ENCODE peak calls at places on chromosomes 2 and 18, in four cellular contexts. M, N, F and X are unnamed samples.
A peak's percentile ranks its signal among the peaks of the same experiment; 100 is the strongest.

GRCh38 chr2:138827426-138828054 is 47.4 kb upstream of the NXPH2 start:
- DNase-seq in F (peak; percentile 68), N (peak; percentile 83), M (no peak), X (peak; percentile 42)

GRCh38 chr2:139791330-139791729 is 1011.1 kb upstream of the NXPH2 start:
- DNase-seq in N (no peak), F (no peak), M (no peak), X (no peak)

GRCh38 chr2:124112966-124113365 is 87.9 kb downstream of the CNTNAP5 start:
- DNase-seq in M (no peak), F (peak; percentile 5), N (no peak), X (no peak)

GRCh38 chr18:7272268-7273049 is 41.6 kb downstream of the LRRC30 start:
- DNase-seq in N (peak; percentile 77), F (peak; percentile 61), M (peak; percentile 62), X (peak; percentile 67)

GRCh38 chr2:66675596-66675995 is 240.7 kb downstream of the MEIS1 start:
- DNase-seq in M (no peak), N (no peak), F (no peak), X (no peak)

GRCh38 chr18:907171-907879 is 2.7 kb downstream of the ADCYAP1 start:
- DNase-seq in F (no peak), N (peak; percentile 43), M (peak; percentile 70), X (peak; percentile 49)

GRCh38 chr2:159093496-159093895 is 125.1 kb downstream of the TANC1 start:
- DNase-seq in M (no peak), F (peak; percentile 36), N (no peak), X (no peak)

GRCh38 chr18:54734059-54734458 is 94.2 kb upstream of the RAB27B start:
- DNase-seq in F (peak; percentile 96), M (no peak), N (no peak), X (no peak)

GRCh38 chr2:199471443-199472057 is 13.8 kb upstream of the SATB2 start:
- DNase-seq in M (peak; percentile 94), N (peak; percentile 89), F (peak; percentile 45), X (peak; percentile 92)

GRCh38 chr2:489084-489483 is 188.1 kb downstream of the TMEM18 start:
- DNase-seq in M (peak; percentile 39), F (no peak), N (no peak), X (no peak)

GRCh38 chr18:14943967-14944636 is 196.1 kb downstream of the ANKRD30B start:
- DNase-seq in F (no peak), M (no peak), N (peak; percentile 1), X (no peak)

GRCh38 chr2:18483896-18484295 is 76.6 kb downstream of the RDH14 start:
- DNase-seq in F (peak; percentile 34), N (no peak), M (no peak), X (no peak)

GRCh38 chr2:96962567-96963203 is 23.7 kb downstream of the FAM178B start:
- DNase-seq in F (no peak), M (no peak), N (no peak), X (no peak)

GRCh38 chr2:10599921-10600320 is 89.9 kb downstream of the NOL10 start:
- DNase-seq in M (no peak), N (no peak), F (no peak), X (no peak)

GRCh38 chr2:196263181-196263747 is 91.9 kb upstream of the STK17B start:
- DNase-seq in F (peak; percentile 64), N (no peak), M (no peak), X (no peak)

GRCh38 chr2:172465417-172466334 is 38.3 kb downstream of the ITGA6 start:
- DNase-seq in F (peak; percentile 89), M (peak; percentile 73), N (peak; percentile 75), X (peak; percentile 52)

GRCh38 chr2:11370377-11371098 is 26.1 kb upstream of the ROCK2 start:
- DNase-seq in N (no peak), F (peak; percentile 43), M (no peak), X (no peak)

GRCh38 chr2:127705281-127706065 is 4.2 kb downstream of the SFT2D3 start:
- DNase-seq in M (no peak), F (peak; percentile 56), N (no peak), X (no peak)

GRCh38 chr18:51337406-51337805 is 139.9 kb upstream of the MEX3C start:
- DNase-seq in F (no peak), M (no peak), N (no peak), X (no peak)

GRCh38 chr2:212421571-212422334 is 116.8 kb downstream of the ERBB4 start:
- DNase-seq in M (no peak), N (no peak), F (peak; percentile 1), X (no peak)

GRCh38 chr2:15408759-15409158 is 152.4 kb downstream of the NBAS start:
- DNase-seq in F (no peak), M (no peak), N (no peak), X (no peak)

GRCh38 chr18:75752864-75753263 is 325.4 kb upstream of the SMIM21 start:
- DNase-seq in F (no peak), N (no peak), M (no peak), X (no peak)

GRCh38 chr2:134070281-134070731 is 183.6 kb upstream of the MGAT5 start:
- DNase-seq in F (peak; percentile 29), M (no peak), N (no peak), X (no peak)

GRCh38 chr2:43233218-43234212 is 7.1 kb upstream of the ZFP36L2 start:
- DNase-seq in F (no peak), M (no peak), N (no peak), X (no peak)

GRCh38 chr2:104654813-104655212 is 199.1 kb upstream of the POU3F3 start:
- DNase-seq in N (no peak), M (no peak), F (no peak), X (no peak)

GRCh38 chr2:113135354-113135753 is 8.0 kb downstream of the IL1RN start:
- DNase-seq in F (no peak), M (peak; percentile 7), N (no peak), X (no peak)

GRCh38 chr2:44075536-44075935 is 79.7 kb upstream of the LRPPRC start:
- DNase-seq in M (no peak), N (no peak), F (peak; percentile 52), X (no peak)

GRCh38 chr2:159032580-159032979 is 64.1 kb downstream of the TANC1 start:
- DNase-seq in F (no peak), M (no peak), N (no peak), X (no peak)

GRCh38 chr2:219406861-219407230 is 11.3 kb upstream of the DES start:
- DNase-seq in F (peak; percentile 97), M (no peak), N (peak; percentile 74), X (no peak)

DNA sequence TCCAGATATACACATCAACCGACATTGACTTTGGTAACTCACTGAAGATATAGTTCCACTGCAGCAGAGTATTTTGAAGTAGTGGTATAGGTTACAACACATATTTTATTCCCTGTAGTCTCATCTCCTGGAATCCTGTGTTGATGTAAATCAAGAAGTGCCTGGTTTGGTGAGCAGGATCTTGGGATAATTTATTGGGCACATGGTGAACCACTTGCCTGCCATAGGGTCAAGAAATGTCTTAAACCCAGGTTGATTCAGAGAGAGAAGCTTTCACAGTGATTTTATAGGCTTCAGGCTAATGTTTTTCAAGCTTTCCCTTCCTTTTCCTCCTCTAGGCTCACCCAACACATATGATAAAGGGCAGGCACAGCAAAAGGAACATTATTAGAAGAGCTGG is 24.6 kb downstream of the CCDC85A start:
- DNase-seq in M (no peak), N (no peak), F (no peak), X (no peak)
- H3K56ac ChIP-seq in M (no peak overlapping the region), N (no peak overlapping the region), F (no peak overlapping the region), X (no peak overlapping the region)

DNA sequence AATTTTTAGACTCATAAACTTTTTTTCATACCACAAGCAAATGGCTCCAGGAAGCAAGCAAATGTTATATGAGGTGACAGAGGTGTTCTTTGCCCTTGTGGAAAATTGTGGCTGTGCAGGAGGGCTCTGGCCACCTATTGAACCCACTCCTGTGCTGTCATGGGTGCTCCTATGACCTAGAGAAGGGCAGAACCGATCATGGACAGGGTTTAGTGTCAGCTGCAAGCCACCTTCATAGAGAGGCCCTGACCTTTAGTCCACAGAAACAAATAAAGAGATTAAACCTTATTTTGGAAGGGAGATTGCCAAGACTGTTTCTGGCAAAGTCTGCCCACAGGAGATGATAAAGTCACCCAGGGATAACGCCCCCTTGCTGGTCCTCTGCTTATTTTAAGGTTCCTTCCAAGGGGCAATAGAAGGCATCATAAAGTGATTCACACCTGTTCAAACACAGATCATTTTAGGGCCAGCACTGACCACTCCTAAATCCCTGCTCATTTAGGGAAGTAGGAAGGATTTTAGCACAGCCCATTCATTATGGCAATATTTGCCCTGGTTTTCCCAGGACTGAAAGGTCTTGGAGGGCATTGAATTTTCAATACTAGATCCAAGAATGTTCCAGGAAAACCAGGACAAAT is 26.1 kb upstream of the STAT4 start:
- DNase-seq in M (no peak), F (no peak), N (no peak), X (no peak)
- H3K56ac ChIP-seq in M (no peak overlapping the region), F (no peak overlapping the region), N (no peak overlapping the region), X (no peak overlapping the region)

DNA sequence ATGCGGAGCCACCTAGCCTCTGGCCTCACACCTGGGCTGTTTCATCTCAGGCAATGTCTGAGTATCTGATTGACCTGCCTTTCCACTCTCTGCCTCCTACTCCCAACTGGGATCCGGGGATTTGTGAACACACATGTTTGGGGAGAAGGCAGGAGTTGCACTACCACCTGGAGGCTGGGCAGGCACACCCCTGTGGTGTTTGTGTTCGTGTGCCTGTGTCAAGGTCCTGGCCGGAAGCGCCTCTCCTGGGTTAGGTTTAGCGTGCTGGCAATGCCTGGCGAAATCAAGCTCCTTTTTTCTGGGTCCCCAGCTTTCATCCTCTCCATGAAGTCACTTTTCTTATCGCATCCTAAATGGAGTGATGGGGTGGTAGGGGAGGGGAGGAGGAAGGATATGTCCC is 63.9 kb downstream of the GATA6 start:
- DNase-seq in N (no peak), F (no peak), M (no peak), X (no peak)
- H3K56ac ChIP-seq in N (no peak overlapping the region), F (no peak overlapping the region), M (no peak overlapping the region), X (no peak overlapping the region)

GRCh38 chr2:85428343-85428881 is 9.9 kb downstream of the SH2D6 start:
- DNase-seq in F (no peak), M (no peak), N (no peak), X (no peak)

GRCh38 chr2:85430780-85431601 is 12.5 kb downstream of the SH2D6 start:
- DNase-seq in F (no peak), M (peak; percentile 91), N (peak; percentile 95), X (peak; percentile 97)

GRCh38 chr2:85431787-85432186 is 13.3 kb downstream of the SH2D6 start:
- DNase-seq in N (no peak), F (no peak), M (no peak), X (no peak)

GRCh38 chr2:85429213-85429923 is 10.9 kb downstream of the SH2D6 start:
- DNase-seq in M (no peak), N (no peak), F (no peak), X (no peak)

GRCh38 chr2:85429924-85430289 is 11.4 kb downstream of the SH2D6 start:
- DNase-seq in M (no peak), F (no peak), N (no peak), X (no peak)
- H3K56ac ChIP-seq in M (no peak overlapping the region), F (no peak overlapping the region), N (no peak overlapping the region), X (no peak overlapping the region)